ENCODE peak calls at places on chromosomes 12 and 14, in ten cellular contexts. One of them, this sample, is unnamed.

GRCh38 chr12:43835264-43835655 is 621 bp upstream of the TMEM117 start:
- DNase-seq in NCI-H345: no peak
- DNase-seq in DMS153: no peak
- DNase-seq in hepatic stellate cell: no peak
- DNase-seq in endothelial cell: no peak
- DNase-seq in astrocyte of the spinal cord: peak; percentile 18
- DNase-seq in GM12865: no peak
- DNase-seq in H9: no peak
- DNase-seq in AG10803: no peak
- DNase-seq in WERI-Rb-1: no peak
- DNase-seq in this sample: no peak

GRCh38 chr12:12488823-12489528 is 73.7 kb downstream of the DUSP16 start:
- DNase-seq in NCI-H345: no peak
- DNase-seq in DMS153: no peak
- DNase-seq in hepatic stellate cell: no peak
- DNase-seq in endothelial cell: no peak
- DNase-seq in astrocyte of the spinal cord: no peak
- DNase-seq in GM12865: no peak
- DNase-seq in H9: no peak
- DNase-seq in AG10803: no peak
- DNase-seq in WERI-Rb-1: no peak
- DNase-seq in this sample: no peak

GRCh38 chr14:51147183-51147582 is 52.3 kb upstream of the TRIM9 start:
- DNase-seq in NCI-H345: no peak
- DNase-seq in DMS153: no peak
- DNase-seq in hepatic stellate cell: no peak
- DNase-seq in endothelial cell: no peak
- DNase-seq in astrocyte of the spinal cord: peak; percentile 16
- DNase-seq in GM12865: no peak
- DNase-seq in H9: no peak
- DNase-seq in AG10803: no peak
- DNase-seq in WERI-Rb-1: no peak
- DNase-seq in this sample: peak; percentile 14

GRCh38 chr14:99157676-99158075 is 114.3 kb downstream of the BCL11B start:
- DNase-seq in NCI-H345: no peak
- DNase-seq in DMS153: no peak
- DNase-seq in hepatic stellate cell: no peak
- DNase-seq in endothelial cell: no peak
- DNase-seq in astrocyte of the spinal cord: no peak
- DNase-seq in GM12865: no peak
- DNase-seq in H9: no peak
- DNase-seq in AG10803: no peak
- DNase-seq in WERI-Rb-1: no peak
- DNase-seq in this sample: no peak

GRCh38 chr12:121806556-121807308 is 2.9 kb downstream of the SETD1B start:
- DNase-seq in NCI-H345: peak; percentile 10
- DNase-seq in DMS153: no peak
- DNase-seq in hepatic stellate cell: no peak
- DNase-seq in endothelial cell: no peak
- DNase-seq in astrocyte of the spinal cord: peak; percentile 24
- DNase-seq in GM12865: no peak
- DNase-seq in H9: no peak
- DNase-seq in AG10803: no peak
- DNase-seq in WERI-Rb-1: no peak
- DNase-seq in this sample: no peak

GRCh38 chr14:55366271-55366670 is 45.4 kb downstream of the ATG14 start:
- DNase-seq in NCI-H345: no peak
- DNase-seq in DMS153: no peak
- DNase-seq in hepatic stellate cell: no peak
- DNase-seq in endothelial cell: no peak
- DNase-seq in astrocyte of the spinal cord: peak; percentile 58
- DNase-seq in GM12865: no peak
- DNase-seq in H9: no peak
- DNase-seq in AG10803: peak; percentile 80
- DNase-seq in WERI-Rb-1: no peak
- DNase-seq in this sample: peak; percentile 28

GRCh38 chr12:64083285-64084210 is 138.5 kb downstream of the KICS2 start:
- DNase-seq in NCI-H345: peak; percentile 63
- DNase-seq in DMS153: peak; percentile 61
- DNase-seq in hepatic stellate cell: no peak
- DNase-seq in endothelial cell: no peak
- DNase-seq in astrocyte of the spinal cord: peak; percentile 91
- DNase-seq in GM12865: no peak
- DNase-seq in H9: no peak
- DNase-seq in AG10803: peak; percentile 97
- DNase-seq in WERI-Rb-1: no peak
- DNase-seq in this sample: peak; percentile 52

GRCh38 chr12:116323696-116324386 is 46.3 kb upstream of the MED13L start:
- DNase-seq in NCI-H345: no peak
- DNase-seq in DMS153: no peak
- DNase-seq in hepatic stellate cell: no peak
- DNase-seq in endothelial cell: no peak
- DNase-seq in astrocyte of the spinal cord: no peak
- DNase-seq in GM12865: peak; percentile 52
- DNase-seq in H9: no peak
- DNase-seq in AG10803: no peak
- DNase-seq in WERI-Rb-1: no peak
- DNase-seq in this sample: no peak

GRCh38 chr12:110928700-110929099 is 8.3 kb upstream of the MYL2 start:
- DNase-seq in NCI-H345: no peak
- DNase-seq in DMS153: no peak
- DNase-seq in hepatic stellate cell: no peak
- DNase-seq in endothelial cell: no peak
- DNase-seq in astrocyte of the spinal cord: no peak
- DNase-seq in GM12865: no peak
- DNase-seq in H9: peak; percentile 30
- DNase-seq in AG10803: no peak
- DNase-seq in WERI-Rb-1: no peak
- DNase-seq in this sample: no peak

GRCh38 chr14:59161571-59162175 is 26.8 kb upstream of the DAAM1 start:
- DNase-seq in NCI-H345: no peak
- DNase-seq in DMS153: no peak
- DNase-seq in hepatic stellate cell: peak; percentile 60
- DNase-seq in endothelial cell: no peak
- DNase-seq in astrocyte of the spinal cord: peak; percentile 85
- DNase-seq in GM12865: peak; percentile 40
- DNase-seq in H9: no peak
- DNase-seq in AG10803: peak; percentile 79
- DNase-seq in WERI-Rb-1: no peak
- DNase-seq in this sample: peak; percentile 39

GRCh38 chr14:22871200-22871961 is at the start of gene LRP10:
- DNase-seq in NCI-H345: peak; percentile 81
- DNase-seq in DMS153: peak; percentile 88
- DNase-seq in hepatic stellate cell: peak; percentile 80
- DNase-seq in endothelial cell: peak; percentile 92
- DNase-seq in astrocyte of the spinal cord: peak; percentile 89
- DNase-seq in GM12865: peak; percentile 94
- DNase-seq in H9: peak; percentile 97
- DNase-seq in AG10803: peak; percentile 83
- DNase-seq in WERI-Rb-1: peak; percentile 95
- DNase-seq in this sample: peak; percentile 87

GRCh38 chr14:22657861-22658260 is 13.7 kb upstream of the OR6J1 start:
- DNase-seq in NCI-H345: no peak
- DNase-seq in DMS153: peak; percentile 3
- DNase-seq in hepatic stellate cell: no peak
- DNase-seq in endothelial cell: no peak
- DNase-seq in astrocyte of the spinal cord: peak; percentile 70
- DNase-seq in GM12865: peak; percentile 40
- DNase-seq in H9: no peak
- DNase-seq in AG10803: peak; percentile 44
- DNase-seq in WERI-Rb-1: no peak
- DNase-seq in this sample: no peak

GRCh38 chr12:57434517-57435223 is at the start of gene INHBC:
- DNase-seq in NCI-H345: no peak
- DNase-seq in DMS153: no peak
- DNase-seq in hepatic stellate cell: no peak
- DNase-seq in endothelial cell: no peak
- DNase-seq in astrocyte of the spinal cord: no peak
- DNase-seq in GM12865: no peak
- DNase-seq in H9: no peak
- DNase-seq in AG10803: no peak
- DNase-seq in WERI-Rb-1: no peak
- DNase-seq in this sample: no peak

GRCh38 chr12:752673-753400 is 458 bp downstream of the WNK1 start:
- DNase-seq in NCI-H345: peak; percentile 42
- DNase-seq in DMS153: peak; percentile 38
- DNase-seq in hepatic stellate cell: peak; percentile 65
- DNase-seq in endothelial cell: peak; percentile 67
- DNase-seq in astrocyte of the spinal cord: peak; percentile 48
- DNase-seq in GM12865: peak; percentile 69
- DNase-seq in H9: peak; percentile 39
- DNase-seq in AG10803: peak; percentile 53
- DNase-seq in WERI-Rb-1: peak; percentile 39
- DNase-seq in this sample: peak; percentile 75

GRCh38 chr12:83793616-83794015 is 1106.9 kb downstream of the TMTC2 start:
- DNase-seq in NCI-H345: no peak
- DNase-seq in DMS153: no peak
- DNase-seq in hepatic stellate cell: no peak
- DNase-seq in endothelial cell: no peak
- DNase-seq in astrocyte of the spinal cord: no peak
- DNase-seq in GM12865: no peak
- DNase-seq in H9: no peak
- DNase-seq in AG10803: peak; percentile 39
- DNase-seq in WERI-Rb-1: no peak
- DNase-seq in this sample: no peak

GRCh38 chr12:55809274-55809673 is 8.2 kb downstream of the SARNP start:
- DNase-seq in NCI-H345: no peak
- DNase-seq in DMS153: no peak
- DNase-seq in hepatic stellate cell: no peak
- DNase-seq in endothelial cell: no peak
- DNase-seq in astrocyte of the spinal cord: no peak
- DNase-seq in GM12865: no peak
- DNase-seq in H9: no peak
- DNase-seq in AG10803: no peak
- DNase-seq in WERI-Rb-1: no peak
- DNase-seq in this sample: no peak

GRCh38 chr12:57470970-57471656 is 8.6 kb downstream of the ARHGAP9 start:
- DNase-seq in NCI-H345: no peak
- DNase-seq in DMS153: no peak
- DNase-seq in hepatic stellate cell: no peak
- DNase-seq in endothelial cell: no peak
- DNase-seq in astrocyte of the spinal cord: no peak
- DNase-seq in GM12865: no peak
- DNase-seq in H9: no peak
- DNase-seq in AG10803: no peak
- DNase-seq in WERI-Rb-1: no peak
- DNase-seq in this sample: no peak

GRCh38 chr12:54030889-54031860 is 1.7 kb upstream of the HOXC5 start:
- DNase-seq in NCI-H345: no peak
- DNase-seq in DMS153: no peak
- DNase-seq in hepatic stellate cell: peak; percentile 57
- DNase-seq in endothelial cell: no peak
- DNase-seq in astrocyte of the spinal cord: peak; percentile 66
- DNase-seq in GM12865: no peak
- DNase-seq in H9: no peak
- DNase-seq in AG10803: peak; percentile 86
- DNase-seq in WERI-Rb-1: no peak
- DNase-seq in this sample: no peak

GRCh38 chr12:39239484-39240143 is 203.3 kb downstream of the KIF21A start:
- DNase-seq in NCI-H345: no peak
- DNase-seq in DMS153: no peak
- DNase-seq in hepatic stellate cell: no peak
- DNase-seq in endothelial cell: no peak
- DNase-seq in astrocyte of the spinal cord: peak; percentile 35
- DNase-seq in GM12865: no peak
- DNase-seq in H9: no peak
- DNase-seq in AG10803: no peak
- DNase-seq in WERI-Rb-1: no peak
- DNase-seq in this sample: no peak

GRCh38 chr12:112164326-112164660 is 38.9 kb downstream of the TRAFD1 start:
- DNase-seq in NCI-H345: no peak
- DNase-seq in DMS153: no peak
- DNase-seq in hepatic stellate cell: no peak
- DNase-seq in endothelial cell: no peak
- DNase-seq in astrocyte of the spinal cord: no peak
- DNase-seq in GM12865: no peak
- DNase-seq in H9: no peak
- DNase-seq in AG10803: no peak
- DNase-seq in WERI-Rb-1: no peak
- DNase-seq in this sample: no peak

GRCh38 chr12:113727651-113728061 is 238.5 kb downstream of the RBM19 start:
- DNase-seq in NCI-H345: no peak
- DNase-seq in DMS153: no peak
- DNase-seq in hepatic stellate cell: peak; percentile 67
- DNase-seq in endothelial cell: no peak
- DNase-seq in astrocyte of the spinal cord: no peak
- DNase-seq in GM12865: no peak
- DNase-seq in H9: no peak
- DNase-seq in AG10803: peak; percentile 74
- DNase-seq in WERI-Rb-1: no peak
- DNase-seq in this sample: peak; percentile 80

GRCh38 chr14:22276913-22277816 is 311.9 kb downstream of the DAD1 start:
- DNase-seq in NCI-H345: no peak
- DNase-seq in DMS153: no peak
- DNase-seq in hepatic stellate cell: no peak
- DNase-seq in endothelial cell: no peak
- DNase-seq in astrocyte of the spinal cord: peak; percentile 46
- DNase-seq in GM12865: peak; percentile 17
- DNase-seq in H9: no peak
- DNase-seq in AG10803: peak; percentile 18
- DNase-seq in WERI-Rb-1: no peak
- DNase-seq in this sample: no peak